ENCODE peak calls at places on chromosomes 13 and 19, in eight cellular contexts. C is SK-N-MC, L is endodermal cell, N is esophagus squamous epithelium, X is PC-3, O is BJ, I is cardiac fibroblast, D is thoracic aorta. S is an unnamed sample.

GRCh38 chr13:33105387-33106005 is 89.3 kb downstream of the KL start:
- DNase-seq in I (no peak), O (no peak), D (no peak), C (no peak), X (no peak), L (no peak), N (no peak), S (no peak)

GRCh38 chr19:35755550-35756371 is 1.1 kb downstream of the HSPB6 start:
- DNase-seq in N (no peak), C (no peak), I (peak; percentile 77), D (no peak), O (no peak), X (no peak), L (peak; percentile 60), S (peak; percentile 38)

GRCh38 chr19:24078688-24079087 is 8.3 kb upstream of the ZNF254 start:
- DNase-seq in D (no peak), N (no peak), X (no peak), I (no peak), O (no peak), C (no peak), L (no peak), S (no peak)

GRCh38 chr19:13208131-13208963 is 58.1 kb downstream of the IER2 start:
- DNase-seq in O (no peak), I (peak; percentile 78), L (peak; percentile 55), X (no peak), C (no peak), N (no peak), D (no peak), S (peak; percentile 61)

GRCh38 chr19:33868821-33869412 is 72.2 kb downstream of the KCTD15 start:
- DNase-seq in I (peak; percentile 13), C (no peak), D (no peak), L (peak; percentile 74), O (no peak), X (no peak), N (no peak), S (peak; percentile 10)

GRCh38 chr19:17490411-17490810 is 20.1 kb downstream of the SLC27A1 start:
- DNase-seq in I (no peak), O (no peak), L (no peak), N (no peak), X (no peak), C (no peak), D (no peak), S (no peak)

GRCh38 chr13:77565635-77566034 is 30.1 kb downstream of the SCEL start:
- DNase-seq in L (no peak), I (peak; percentile 64), C (peak; percentile 51), X (peak; percentile 66), N (no peak), D (no peak), O (no peak), S (peak; percentile 53)

GRCh38 chr13:91520952-91521351 is 122.5 kb downstream of the GPC5 start:
- DNase-seq in L (no peak), N (no peak), I (no peak), O (no peak), D (no peak), C (no peak), X (no peak), S (peak; percentile 12)

GRCh38 chr19:49469828-49470614 is 4.0 kb upstream of the FLT3LG start:
- DNase-seq in X (no peak), N (no peak), O (no peak), I (no peak), L (no peak), D (no peak), C (no peak), S (no peak)

GRCh38 chr19:17075860-17076538 is 422 bp downstream of the MYO9B start:
- DNase-seq in X (peak; percentile 18), L (no peak), O (no peak), N (no peak), D (no peak), C (no peak), I (no peak), S (peak; percentile 30)

GRCh38 chr19:17557461-17557860 is 2.0 kb downstream of the COLGALT1 start:
- DNase-seq in X (no peak), C (no peak), D (no peak), N (no peak), L (no peak), I (no peak), O (no peak), S (no peak)

GRCh38 chr13:113164492-113164891 is 6.0 kb downstream of the PROZ start:
- DNase-seq in C (no peak), D (no peak), N (no peak), O (no peak), L (peak; percentile 44), I (no peak), X (no peak), S (no peak)

DNA sequence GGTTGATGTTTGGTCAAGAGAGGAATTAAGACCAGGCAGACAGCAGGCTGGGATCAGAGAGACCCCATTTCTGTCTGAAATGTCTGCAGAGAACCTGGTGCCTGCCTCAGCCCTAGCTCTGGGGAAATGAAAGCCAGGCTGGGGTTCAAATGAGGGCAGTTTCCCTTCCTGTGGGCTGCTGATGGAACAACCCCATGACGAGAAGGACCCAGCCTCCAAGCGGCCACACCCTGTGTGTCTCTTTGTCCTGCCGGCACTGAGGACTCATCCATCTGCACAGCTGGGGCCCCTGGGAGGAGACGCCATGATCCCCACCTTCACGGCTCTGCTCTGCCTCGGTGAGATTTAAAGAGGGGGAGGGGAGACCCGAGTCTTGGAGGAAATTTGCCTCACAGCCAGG is at the start of gene LILRB4:
- DNase-seq in D (no peak), O (no peak), N (no peak), X (no peak), L (no peak), I (no peak), C (no peak), S (no peak)
- H3K4me3 ChIP-seq in D (peak within 1 kb of the TSS; percentile 53), O (no peak within 1 kb of the TSS), N (no peak within 1 kb of the TSS), X (no peak within 1 kb of the TSS), L (no peak within 1 kb of the TSS), I (no peak within 1 kb of the TSS), C (no peak within 1 kb of the TSS), S (no peak within 1 kb of the TSS)

GRCh38 chr19:10517361-10517759 is at the start of gene S1PR5:
- DNase-seq in C (no peak), D (no peak), N (no peak), X (no peak), O (no peak), I (no peak), L (peak; percentile 85), S (no peak)

GRCh38 chr19:10516064-10516385 is 1.2 kb downstream of the S1PR5 start:
- DNase-seq in O (no peak), I (no peak), N (no peak), C (no peak), D (no peak), L (no peak), X (no peak), S (no peak)

GRCh38 chr19:10517760-10518443 is 655 bp upstream of the S1PR5 start:
- DNase-seq in C (no peak), X (peak; percentile 41), L (peak; percentile 88), O (no peak), D (no peak), N (no peak), I (peak; percentile 29), S (no peak)

GRCh38 chr19:10518444-10519361 is 1.5 kb upstream of the S1PR5 start:
- DNase-seq in I (no peak), C (no peak), X (no peak), N (no peak), L (peak; percentile 67), O (no peak), D (no peak), S (no peak)

GRCh38 chr19:10516671-10517286 is 468 bp downstream of the S1PR5 start:
- DNase-seq in D (no peak), L (no peak), X (no peak), I (peak; percentile 19), C (no peak), N (no peak), O (no peak), S (no peak)
- H3K4me3 ChIP-seq in D (peak overlapping the region; percentile 69), L (peak overlapping the region; percentile 79), X (peak overlapping the region; percentile 68), I (peak overlapping the region; percentile 46), C (peak overlapping the region; percentile 86), N (peak overlapping the region; percentile 66), O (peak overlapping the region; percentile 30), S (no peak overlapping the region)

GRCh38 chr19:4010808-4011110 is 3.2 kb downstream of the PIAS4 start:
- DNase-seq in X (no peak), C (no peak), I (no peak), D (no peak), L (no peak), O (no peak), N (no peak), S (no peak)

GRCh38 chr19:4012092-4012974 is 4.8 kb downstream of the PIAS4 start:
- DNase-seq in O (no peak), X (no peak), D (no peak), L (no peak), I (no peak), C (no peak), N (no peak), S (no peak)

GRCh38 chr19:4009990-4010807 is 2.7 kb downstream of the PIAS4 start:
- DNase-seq in O (no peak), D (no peak), X (no peak), I (no peak), C (no peak), N (no peak), L (no peak), S (no peak)

GRCh38 chr19:4007836-4008539 is 452 bp downstream of the PIAS4 start:
- DNase-seq in C (no peak), D (no peak), I (no peak), O (no peak), L (peak; percentile 65), N (no peak), X (no peak), S (no peak)

GRCh38 chr19:4007021-4007835 is at the start of gene PIAS4:
- DNase-seq in L (peak; percentile 99), O (peak; percentile 67), D (peak; percentile 84), C (peak; percentile 59), X (peak; percentile 92), N (peak; percentile 82), I (peak; percentile 91), S (peak; percentile 94)
- H3K4me3 ChIP-seq in L (peak within 1 kb of the TSS; percentile 91), O (peak within 1 kb of the TSS; percentile 87), D (peak within 1 kb of the TSS; percentile 88), C (peak within 1 kb of the TSS; percentile 98), X (peak within 1 kb of the TSS; percentile 98), N (peak within 1 kb of the TSS; percentile 100), I (peak within 1 kb of the TSS; percentile 96), S (peak within 1 kb of the TSS; percentile 88)

GRCh38 chr13:20191311-20191901 is 1.3 kb downstream of the GJB2 start:
- DNase-seq in N (no peak), I (no peak), O (no peak), D (no peak), L (peak; percentile 65), X (peak; percentile 72), C (no peak), S (no peak)
- H3K4me3 ChIP-seq in N (peak overlapping the region; percentile 79), I (no peak overlapping the region), O (no peak overlapping the region), D (peak overlapping the region; percentile 75), L (peak overlapping the region; percentile 78), X (peak overlapping the region; percentile 73), C (no peak overlapping the region), S (peak overlapping the region; percentile 40)